ENCODE peak calls at places on chromosome 12, in ten cellular contexts. N is H4, R is A549, L is GM23338, U is GM12891, D is fibroblast of lung, G is foreskin fibroblast, A is colonic mucosa, T is activated T-helper 1 cell treated with Interleukin-2 at 50 U/mL for 16 hours, X is aorta. O is an unnamed sample.

GRCh38 chr12:123054371-123054770 is 73.9 kb downstream of the ARL6IP4 start:
- DNase-seq in U (no peak), D (no peak), N (no peak), A (no peak), X (peak), R (no peak), G (no peak), L (no peak), T (no peak), O (no peak)

GRCh38 chr12:4288296-4289019 is 14.9 kb downstream of the CCND2 start:
- DNase-seq in X (no peak), U (no peak), R (no peak), T (no peak), L (no peak), G (no peak), N (no peak), A (no peak), D (no peak), O (no peak)

GRCh38 chr12:1839956-1840550 is 19.7 kb downstream of the LRTM2 start:
- DNase-seq in R (no peak), N (no peak), L (peak), D (no peak), T (no peak), U (no peak), A (no peak), X (no peak), G (no peak), O (no peak)

GRCh38 chr12:93762059-93762719 is 85.0 kb downstream of the CRADD start:
- DNase-seq in U (no peak), T (no peak), R (no peak), D (peak), A (no peak), G (no peak), N (no peak), X (no peak), L (no peak), O (no peak)

GRCh38 chr12:120628919-120629318 is 11.5 kb upstream of the CABP1 start:
- DNase-seq in D (no peak), R (peak), T (no peak), G (no peak), N (no peak), A (peak), U (no peak), X (peak), L (peak), O (no peak)

GRCh38 chr12:101068402-101068801 is 141.6 kb downstream of the SLC5A8 start:
- DNase-seq in G (no peak), R (no peak), L (no peak), D (no peak), X (no peak), T (no peak), A (no peak), U (no peak), N (no peak), O (no peak)

GRCh38 chr12:2959508-2960431 is 573 bp downstream of the TEAD4 start:
- DNase-seq in T (no peak), L (peak), D (peak), G (peak), R (peak), U (peak), X (peak), A (peak), N (peak), O (no peak)

GRCh38 chr12:7092229-7092985 is at the start of gene C1R:
- DNase-seq in R (peak), G (peak), L (peak), D (peak), A (peak), T (peak), X (peak), N (peak), U (peak), O (peak)

GRCh38 chr12:82841379-82841778 is 154.7 kb downstream of the TMTC2 start:
- DNase-seq in G (no peak), T (no peak), U (no peak), R (no peak), D (no peak), X (no peak), A (no peak), L (no peak), N (no peak), O (no peak)

GRCh38 chr12:97075583-97076268 is 168.7 kb downstream of the NEDD1 start:
- DNase-seq in X (no peak), D (peak), R (no peak), N (no peak), T (no peak), U (no peak), A (no peak), L (peak), G (no peak), O (no peak)

GRCh38 chr12:75528272-75528671 is 16.9 kb upstream of the KRR1 start:
- DNase-seq in D (no peak), A (no peak), N (no peak), G (no peak), X (no peak), T (no peak), R (no peak), U (no peak), L (no peak), O (no peak)

GRCh38 chr12:55280991-55281390 is 15.4 kb downstream of the OR6C6 start:
- DNase-seq in N (no peak), A (no peak), D (no peak), X (no peak), R (no peak), T (no peak), U (no peak), L (no peak), G (no peak), O (no peak)

GRCh38 chr12:18752280-18752920 is 14.5 kb downstream of the CAPZA3 start:
- DNase-seq in G (peak), D (peak), N (peak), L (peak), R (no peak), A (no peak), X (no peak), T (no peak), U (no peak), O (peak)

GRCh38 chr12:80200414-80200813 is 101.1 kb downstream of the OTOGL start:
- DNase-seq in A (no peak), D (no peak), L (no peak), R (no peak), U (no peak), T (no peak), G (no peak), X (no peak), N (no peak), O (no peak)

GRCh38 chr12:14784471-14784870 is 18.8 kb downstream of the WBP11 start:
- DNase-seq in D (no peak), T (no peak), R (no peak), A (no peak), G (no peak), N (no peak), X (no peak), L (no peak), U (no peak), O (no peak)

GRCh38 chr12:22702690-22703089 is 77.7 kb downstream of the ETNK1 start:
- DNase-seq in A (no peak), T (no peak), X (no peak), R (no peak), N (no peak), D (no peak), L (no peak), U (no peak), G (no peak), O (no peak)

GRCh38 chr12:109951136-109951535 is 45.0 kb downstream of the GIT2 start:
- DNase-seq in R (no peak), A (no peak), U (no peak), D (peak), G (peak), N (no peak), X (no peak), T (no peak), L (no peak), O (peak)

GRCh38 chr12:116164976-116165425 is 112.5 kb downstream of the MED13L start:
- DNase-seq in G (no peak), D (peak), R (no peak), A (no peak), N (no peak), L (no peak), X (no peak), T (no peak), U (no peak), O (no peak)

GRCh38 chr12:8913702-8914032 is 642 bp upstream of the PHC1 start:
- DNase-seq in N (peak), A (no peak), R (no peak), D (peak), X (no peak), U (no peak), G (no peak), T (no peak), L (no peak), O (no peak)

GRCh38 chr12:12582895-12583303 is 20.2 kb upstream of the DUSP16 start:
- DNase-seq in L (no peak), X (no peak), D (peak), N (peak), A (peak), G (peak), U (no peak), T (no peak), R (peak), O (no peak)

GRCh38 chr12:124654666-124655316 is 87.4 kb upstream of the NCOR2 start:
- DNase-seq in L (no peak), R (no peak), A (no peak), U (no peak), N (no peak), G (no peak), T (no peak), X (peak), D (no peak), O (no peak)

O was measured in fibroblast of the conjunctiva.